ENCODE peak calls at places on chromosome 16, in five cellular contexts. One of them, this sample, is unnamed. For H3K9me3 and H3K27me3, the result is how much of the 10 kb centered on the place peaks cover.

GRCh38 chr16:66486773-66487579 is 59.9 kb downstream of the BEAN1 start:
- DNase-seq in thoracic aorta: no peak
- DNase-seq in sigmoid colon: peak
- DNase-seq in hepatocyte: peak
- DNase-seq in right lobe of liver: no peak
- DNase-seq in this sample: no peak

GRCh38 chr16:23666919-23667659 is 11.6 kb upstream of the PLK1 start:
- DNase-seq in thoracic aorta: no peak
- DNase-seq in sigmoid colon: no peak
- DNase-seq in hepatocyte: no peak
- DNase-seq in right lobe of liver: no peak
- DNase-seq in this sample: no peak

GRCh38 chr16:27223226-27223610 is 19.9 kb downstream of the KDM8 start:
- DNase-seq in thoracic aorta: no peak
- DNase-seq in sigmoid colon: no peak
- DNase-seq in hepatocyte: no peak
- DNase-seq in right lobe of liver: no peak
- DNase-seq in this sample: no peak

GRCh38 chr16:69329369-69330285 is 761 bp downstream of the PDF start:
- DNase-seq in thoracic aorta: no peak
- DNase-seq in sigmoid colon: peak
- DNase-seq in hepatocyte: peak
- DNase-seq in right lobe of liver: peak
- DNase-seq in this sample: no peak

GRCh38 chr16:88899901-88900648 is 33.6 kb upstream of the PABPN1L start:
- DNase-seq in thoracic aorta: no peak
- DNase-seq in sigmoid colon: no peak
- DNase-seq in hepatocyte: no peak
- DNase-seq in right lobe of liver: no peak
- DNase-seq in this sample: no peak

GRCh38 chr16:50876263-50876662 is 134.4 kb downstream of the CYLD start:
- DNase-seq in thoracic aorta: no peak
- DNase-seq in sigmoid colon: no peak
- DNase-seq in hepatocyte: no peak
- DNase-seq in right lobe of liver: no peak
- DNase-seq in this sample: no peak

GRCh38 chr16:67701420-67701819 is 17.7 kb downstream of the GFOD2 start:
- DNase-seq in thoracic aorta: no peak
- DNase-seq in sigmoid colon: no peak
- DNase-seq in hepatocyte: no peak
- DNase-seq in right lobe of liver: no peak
- DNase-seq in this sample: no peak

GRCh38 chr16:4344659-4345438 is 6.3 kb downstream of the PAM16 start:
- DNase-seq in thoracic aorta: no peak
- DNase-seq in sigmoid colon: peak
- DNase-seq in hepatocyte: no peak
- DNase-seq in right lobe of liver: no peak
- DNase-seq in this sample: no peak

GRCh38 chr16:85245307-85246172 is 133.3 kb upstream of the CIBAR2 start:
- DNase-seq in thoracic aorta: no peak
- DNase-seq in sigmoid colon: peak
- DNase-seq in hepatocyte: peak
- DNase-seq in right lobe of liver: no peak
- DNase-seq in this sample: peak

GRCh38 chr16:22195695-22196558 is 10.2 kb upstream of the EEF2K start:
- DNase-seq in thoracic aorta: peak
- DNase-seq in sigmoid colon: peak
- DNase-seq in hepatocyte: peak
- DNase-seq in right lobe of liver: peak
- DNase-seq in this sample: peak

GRCh38 chr16:11079657-11080187 is 135.4 kb downstream of the CLEC16A start:
- DNase-seq in thoracic aorta: no peak
- DNase-seq in sigmoid colon: peak
- DNase-seq in hepatocyte: peak
- DNase-seq in right lobe of liver: no peak
- DNase-seq in this sample: no peak

GRCh38 chr16:29744541-29745101 is 1.2 kb downstream of the C16orf54 start:
- DNase-seq in thoracic aorta: no peak
- DNase-seq in sigmoid colon: no peak
- DNase-seq in hepatocyte: no peak
- DNase-seq in right lobe of liver: peak
- DNase-seq in this sample: peak

GRCh38 chr16:77738706-77739105 is 16.4 kb downstream of the NUDT7 start:
- DNase-seq in thoracic aorta: no peak
- DNase-seq in sigmoid colon: no peak
- DNase-seq in hepatocyte: no peak
- DNase-seq in right lobe of liver: no peak
- DNase-seq in this sample: no peak

GRCh38 chr16:84982434-84982833 is 28.9 kb downstream of the ZDHHC7 start:
- DNase-seq in thoracic aorta: no peak
- DNase-seq in sigmoid colon: no peak
- DNase-seq in hepatocyte: peak
- DNase-seq in right lobe of liver: no peak
- DNase-seq in this sample: no peak

GRCh38 chr16:1726661-1727502 is 20.9 kb downstream of the MAPK8IP3 start:
- DNase-seq in thoracic aorta: no peak
- DNase-seq in sigmoid colon: no peak
- DNase-seq in hepatocyte: no peak
- DNase-seq in right lobe of liver: no peak
- DNase-seq in this sample: no peak

GRCh38 chr16:87233928-87234327 is 83.3 kb downstream of the C16orf95 start:
- DNase-seq in thoracic aorta: no peak
- DNase-seq in sigmoid colon: no peak
- DNase-seq in hepatocyte: no peak
- DNase-seq in right lobe of liver: no peak
- DNase-seq in this sample: no peak

GRCh38 chr16:243348-243747 is 8.7 kb downstream of the FAM234A start:
- DNase-seq in thoracic aorta: no peak
- DNase-seq in sigmoid colon: no peak
- DNase-seq in hepatocyte: no peak
- DNase-seq in right lobe of liver: no peak
- DNase-seq in this sample: no peak

GRCh38 chr16:87740909-87741424 is 24.8 kb downstream of the KLHDC4 start:
- DNase-seq in thoracic aorta: no peak
- DNase-seq in sigmoid colon: no peak
- DNase-seq in hepatocyte: no peak
- DNase-seq in right lobe of liver: no peak
- DNase-seq in this sample: no peak

GRCh38 chr16:87076950-87077749 is 240.0 kb downstream of the C16orf95 start:
- DNase-seq in thoracic aorta: no peak
- DNase-seq in sigmoid colon: peak
- DNase-seq in hepatocyte: peak
- DNase-seq in right lobe of liver: no peak
- DNase-seq in this sample: peak

GRCh38 chr16:79601092-79601977 is 798 bp upstream of the MAF start:
- DNase-seq in thoracic aorta: no peak
- DNase-seq in sigmoid colon: peak
- DNase-seq in hepatocyte: peak
- DNase-seq in right lobe of liver: peak
- DNase-seq in this sample: peak

GRCh38 chr16:10827691-10828341 is 9.2 kb upstream of the TVP23A start:
- DNase-seq in thoracic aorta: peak
- DNase-seq in sigmoid colon: peak
- DNase-seq in hepatocyte: peak
- DNase-seq in right lobe of liver: peak
- DNase-seq in this sample: no peak

GRCh38 chr16:56189990-56190902 is 1.0 kb upstream of the GNAO1 start:
- DNase-seq in thoracic aorta: no peak
- DNase-seq in sigmoid colon: no peak
- DNase-seq in hepatocyte: no peak
- DNase-seq in right lobe of liver: peak
- DNase-seq in this sample: no peak

GRCh38 chr16:89564476-89565255 is 4.2 kb downstream of the RPL13 start:
- DNase-seq in thoracic aorta: no peak
- DNase-seq in sigmoid colon: no peak
- DNase-seq in hepatocyte: no peak
- DNase-seq in right lobe of liver: no peak
- DNase-seq in this sample: no peak

GRCh38 chr16:31427441-31428276 is 501 bp downstream of the COX6A2 start:
- DNase-seq in thoracic aorta: no peak
- DNase-seq in sigmoid colon: peak
- DNase-seq in hepatocyte: peak
- DNase-seq in right lobe of liver: peak
- DNase-seq in this sample: peak

GRCh38 chr16:50718761-50719400 is 23.0 kb upstream of the CYLD start:
- DNase-seq in thoracic aorta: no peak
- DNase-seq in sigmoid colon: peak
- DNase-seq in hepatocyte: no peak
- DNase-seq in right lobe of liver: no peak
- DNase-seq in this sample: no peak

GRCh38 chr16:48117217-48118105 is 38.3 kb downstream of the ABCC12 start:
- DNase-seq in thoracic aorta: no peak
- DNase-seq in sigmoid colon: no peak
- DNase-seq in hepatocyte: peak
- DNase-seq in right lobe of liver: no peak
- DNase-seq in this sample: peak

GRCh38 chr16:30675133-30675532 is 16.9 kb downstream of the FBRS start:
- DNase-seq in thoracic aorta: no peak
- DNase-seq in sigmoid colon: no peak
- DNase-seq in hepatocyte: no peak
- DNase-seq in right lobe of liver: no peak
- DNase-seq in this sample: no peak

GRCh38 chr16:72677662-72678447 is 370.1 kb downstream of the ZFHX3 start:
- DNase-seq in thoracic aorta: no peak
- DNase-seq in sigmoid colon: no peak
- DNase-seq in hepatocyte: peak
- DNase-seq in right lobe of liver: no peak
- DNase-seq in this sample: no peak

GRCh38 chr16:52086901-52087300 is 460.0 kb downstream of the TOX3 start:
- DNase-seq in thoracic aorta: no peak
- DNase-seq in sigmoid colon: no peak
- DNase-seq in hepatocyte: no peak
- DNase-seq in right lobe of liver: no peak
- DNase-seq in this sample: no peak

GRCh38 chr16:21638573-21638975 is 13.8 kb downstream of the IGSF6 start:
- DNase-seq in thoracic aorta: no peak
- DNase-seq in sigmoid colon: no peak
- DNase-seq in hepatocyte: no peak
- DNase-seq in right lobe of liver: no peak
- DNase-seq in this sample: no peak

GRCh38 chr16:73877148-73877547 is 419.5 kb upstream of the PSMD7 start:
- DNase-seq in thoracic aorta: no peak
- DNase-seq in sigmoid colon: no peak
- DNase-seq in hepatocyte: no peak
- DNase-seq in right lobe of liver: no peak
- DNase-seq in this sample: no peak

GRCh38 chr16:15037003-15037402 is 18.9 kb downstream of the NTAN1 start:
- DNase-seq in thoracic aorta: no peak
- DNase-seq in sigmoid colon: peak
- DNase-seq in hepatocyte: no peak
- DNase-seq in right lobe of liver: no peak
- DNase-seq in this sample: no peak

GRCh38 chr16:68700120-68700519 is 37.0 kb upstream of the CDH1 start:
- DNase-seq in thoracic aorta: no peak
- DNase-seq in sigmoid colon: no peak
- DNase-seq in hepatocyte: no peak
- DNase-seq in right lobe of liver: no peak
- DNase-seq in this sample: no peak

GRCh38 chr16:11319529-11320146 is 25.6 kb upstream of the RMI2 start:
- DNase-seq in thoracic aorta: no peak
- DNase-seq in sigmoid colon: no peak
- DNase-seq in hepatocyte: no peak
- DNase-seq in right lobe of liver: no peak
- DNase-seq in this sample: no peak

GRCh38 chr16:1080801-1081733 is 8.5 kb downstream of the SSTR5 start:
- DNase-seq in thoracic aorta: no peak
- DNase-seq in sigmoid colon: no peak
- DNase-seq in hepatocyte: no peak
- DNase-seq in right lobe of liver: no peak
- DNase-seq in this sample: no peak

GRCh38 chr16:35140293-35140986 is 1681.0 kb downstream of the TP53TG3F start:
- DNase-seq in thoracic aorta: no peak
- DNase-seq in sigmoid colon: no peak
- DNase-seq in hepatocyte: no peak
- DNase-seq in right lobe of liver: no peak
- DNase-seq in this sample: no peak
- H3K9me3 ChIP-seq in thoracic aorta: under half
- H3K9me3 ChIP-seq in sigmoid colon: under half
- H3K9me3 ChIP-seq in hepatocyte: under half
- H3K9me3 ChIP-seq in right lobe of liver: under half
- H3K9me3 ChIP-seq in this sample: under half

GRCh38 chr16:2858245-2859025 is 465 bp upstream of the PRSS22 start:
- DNase-seq in thoracic aorta: no peak
- DNase-seq in sigmoid colon: no peak
- DNase-seq in hepatocyte: peak
- DNase-seq in right lobe of liver: no peak
- DNase-seq in this sample: no peak

GRCh38 chr16:2859686-2860265 is 1.8 kb upstream of the PRSS22 start:
- DNase-seq in thoracic aorta: no peak
- DNase-seq in sigmoid colon: no peak
- DNase-seq in hepatocyte: no peak
- DNase-seq in right lobe of liver: no peak
- DNase-seq in this sample: no peak

GRCh38 chr16:2856686-2857450 is 1.1 kb downstream of the PRSS22 start:
- DNase-seq in thoracic aorta: no peak
- DNase-seq in sigmoid colon: no peak
- DNase-seq in hepatocyte: no peak
- DNase-seq in right lobe of liver: no peak
- DNase-seq in this sample: no peak

GRCh38 chr16:2857451-2858244 is at the start of gene PRSS22:
- DNase-seq in thoracic aorta: no peak
- DNase-seq in sigmoid colon: no peak
- DNase-seq in hepatocyte: peak
- DNase-seq in right lobe of liver: no peak
- DNase-seq in this sample: no peak

GRCh38 chr16:2860826-2861567 is 3.0 kb upstream of the PRSS22 start:
- DNase-seq in thoracic aorta: no peak
- DNase-seq in sigmoid colon: no peak
- DNase-seq in hepatocyte: peak
- DNase-seq in right lobe of liver: no peak
- DNase-seq in this sample: no peak
- H3K27me3 ChIP-seq in thoracic aorta: under half
- H3K27me3 ChIP-seq in sigmoid colon: under half
- H3K27me3 ChIP-seq in hepatocyte: under half
- H3K27me3 ChIP-seq in right lobe of liver: under half
- H3K27me3 ChIP-seq in this sample: under half

GRCh38 chr16:55056585-55057520 is 126.2 kb downstream of the IRX5 start:
- DNase-seq in thoracic aorta: no peak
- DNase-seq in sigmoid colon: peak
- DNase-seq in hepatocyte: peak
- DNase-seq in right lobe of liver: no peak
- DNase-seq in this sample: no peak
- H3K4me3 ChIP-seq in thoracic aorta: peak
- H3K4me3 ChIP-seq in sigmoid colon: peak
- H3K4me3 ChIP-seq in hepatocyte: peak
- H3K4me3 ChIP-seq in right lobe of liver: no peak
- H3K4me3 ChIP-seq in this sample: no peak

DNA sequence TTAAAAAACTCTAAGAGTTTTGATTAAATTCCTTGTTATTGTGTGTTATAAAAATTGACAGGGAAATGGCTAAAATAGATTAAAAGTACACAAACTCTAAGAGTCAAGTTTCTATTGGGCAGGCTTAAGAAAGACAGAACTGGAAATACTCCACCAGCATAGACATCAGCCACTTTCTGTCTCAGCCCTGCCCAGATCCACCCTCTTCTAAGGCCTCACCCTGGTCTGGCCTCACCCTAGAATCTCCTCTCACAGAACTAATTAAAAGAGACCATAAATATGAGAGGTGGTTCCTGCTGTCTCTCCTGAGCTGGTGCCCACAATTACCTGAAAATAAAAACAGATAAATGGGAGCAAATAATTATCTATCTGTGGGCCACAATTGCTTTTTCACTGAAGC is 1951.0 kb downstream of the TP53TG3F start:
- DNase-seq in thoracic aorta: no peak
- DNase-seq in sigmoid colon: no peak
- DNase-seq in hepatocyte: no peak
- DNase-seq in right lobe of liver: no peak
- DNase-seq in this sample: no peak
- H3K9me3 ChIP-seq in thoracic aorta: under half
- H3K9me3 ChIP-seq in sigmoid colon: under half
- H3K9me3 ChIP-seq in hepatocyte: under half
- H3K9me3 ChIP-seq in right lobe of liver: under half
- H3K9me3 ChIP-seq in this sample: under half